ENCODE peak calls at places on chromosomes 11 and 22, in six cellular contexts. V is HCT116, P is GM23338, Z is GM12878, A is upper lobe of left lung, Q is HepG2. S is an unnamed sample.
A peak's percentile ranks its signal among the peaks of the same experiment; 100 is the strongest.

GRCh38 chr22:35116817-35117216 is 50.9 kb downstream of the ISX start:
- ATAC-seq in Z (peak; percentile 37), A (no peak), P (peak; percentile 35), V (peak; percentile 67), Q (no peak), S (no peak)

GRCh38 chr11:4826425-4826824 is 5.3 kb downstream of the OR51F2 start:
- ATAC-seq in A (no peak), Q (no peak), V (no peak), P (peak; percentile 57), Z (no peak), S (peak; percentile 51)

GRCh38 chr11:13928566-13929251 is 33.8 kb upstream of the SPON1 start:
- ATAC-seq in A (no peak), Z (no peak), P (no peak), V (peak; percentile 46), Q (no peak), S (no peak)

GRCh38 chr11:64876835-64877341 is 1.5 kb downstream of the EHD1 start:
- ATAC-seq in P (no peak), V (peak; percentile 16), A (peak; percentile 78), Q (peak; percentile 42), Z (no peak), S (no peak)

GRCh38 chr11:111938687-111939160 is 1.6 kb downstream of the DIXDC1 start:
- ATAC-seq in V (no peak), A (no peak), Q (peak; percentile 41), P (peak; percentile 18), Z (peak; percentile 93), S (peak; percentile 28)

GRCh38 chr22:40276877-40277823 is 69.2 kb upstream of the ADSL start:
- ATAC-seq in P (no peak), Z (no peak), A (no peak), Q (no peak), V (no peak), S (peak; percentile 55)

GRCh38 chr22:37560682-37561208 is 465 bp downstream of the CDC42EP1 start:
- ATAC-seq in A (no peak), V (peak; percentile 7), Q (peak; percentile 2), P (peak; percentile 2), Z (no peak), S (peak; percentile 34)

GRCh38 chr11:109089144-109089543 is 332.8 kb upstream of the C11orf87 start:
- ATAC-seq in P (no peak), A (no peak), Z (no peak), V (no peak), Q (no peak), S (no peak)

GRCh38 chr11:114058026-114058706 is 1.3 kb upstream of the ZBTB16 start:
- ATAC-seq in A (peak; percentile 75), Q (no peak), P (peak; percentile 21), Z (no peak), V (no peak), S (no peak)

GRCh38 chr11:65430406-65431217 is 8.0 kb downstream of the NEAT1 start:
- ATAC-seq in Z (peak; percentile 11), V (no peak), P (no peak), A (no peak), Q (peak; percentile 1), S (peak; percentile 3)

GRCh38 chr22:31584804-31585160 is 77.2 kb downstream of the PISD start:
- ATAC-seq in A (no peak), Z (no peak), P (no peak), V (no peak), Q (no peak), S (no peak)

GRCh38 chr11:16125796-16126195 is 230.6 kb downstream of the SOX6 start:
- ATAC-seq in A (no peak), Q (no peak), P (no peak), Z (no peak), V (no peak), S (no peak)

GRCh38 chr11:126113515-126113957 is 50.9 kb upstream of the CDON start:
- ATAC-seq in A (peak; percentile 91), Q (peak; percentile 58), V (peak; percentile 88), Z (no peak), P (peak; percentile 34), S (peak; percentile 90)

GRCh38 chr11:108786281-108786990 is 121.6 kb downstream of the DDX10 start:
- ATAC-seq in Z (no peak), Q (no peak), A (no peak), P (no peak), V (no peak), S (no peak)

GRCh38 chr11:111937461-111937769 is 272 bp downstream of the DIXDC1 start:
- ATAC-seq in V (peak; percentile 57), Q (peak; percentile 26), P (no peak), A (no peak), Z (no peak), S (no peak)

GRCh38 chr11:1197431-1197885 is 25.4 kb upstream of the MUC5B start:
- ATAC-seq in V (no peak), P (peak; percentile 14), Z (no peak), A (no peak), Q (no peak), S (no peak)

GRCh38 chr11:8098361-8098760 is 17.4 kb downstream of the TUB start:
- ATAC-seq in Q (no peak), Z (no peak), V (no peak), P (no peak), A (no peak), S (no peak)

GRCh38 chr11:65316311-65316978 is 1.8 kb downstream of the CDC42EP2 start:
- ATAC-seq in P (no peak), V (no peak), Q (no peak), A (peak; percentile 1), Z (no peak), S (peak; percentile 47)

GRCh38 chr11:57819272-57819979 is 57.8 kb downstream of the CTNND1 start:
- ATAC-seq in Z (no peak), P (no peak), Q (no peak), A (no peak), V (no peak), S (no peak)

GRCh38 chr11:69487849-69488542 is 6.5 kb downstream of the LINC01488 start:
- ATAC-seq in P (no peak), Z (no peak), Q (no peak), A (no peak), V (no peak), S (no peak)

GRCh38 chr11:66479741-66480115 is 506 bp upstream of the DPP3 start:
- ATAC-seq in A (peak; percentile 45), V (peak; percentile 65), Q (peak; percentile 55), P (peak; percentile 56), Z (peak; percentile 10), S (peak; percentile 54)

GRCh38 chr11:70594031-70594430 is 195.7 kb downstream of the CTTN start:
- ATAC-seq in V (no peak), Q (no peak), A (no peak), Z (no peak), P (no peak), S (no peak)

GRCh38 chr11:128568166-128568778 is 19.1 kb downstream of the ETS1 start:
- ATAC-seq in V (no peak), P (peak; percentile 53), Q (no peak), Z (peak; percentile 23), A (peak; percentile 64), S (peak; percentile 39)

GRCh38 chr22:33842421-33843094 is 77.7 kb downstream of the LARGE1 start:
- ATAC-seq in A (no peak), Z (no peak), P (no peak), Q (no peak), V (no peak), S (no peak)
- TF ChIP-seq POLR2AphosphoS5 in A (no peak), Z (peak; percentile 42), P (no peak), Q (no peak), V (no peak), S (no peak)

GRCh38 chr22:19488884-19489843 is 9.4 kb downstream of the CDC45 start:
- ATAC-seq in P (no peak), Q (no peak), Z (peak; percentile 25), A (no peak), V (peak; percentile 63), S (no peak)
- TF ChIP-seq CTCF in P (no peak), Q (no peak), Z (no peak), A (no peak), V (no peak), S (no peak)

GRCh38 chr11:85787809-85788805 is 22.8 kb downstream of the SYTL2 start:
- ATAC-seq in V (no peak), Z (peak; percentile 55), Q (peak; percentile 75), P (no peak), A (no peak), S (no peak)

GRCh38 chr11:85784480-85784879 is 26.5 kb downstream of the SYTL2 start:
- ATAC-seq in Q (no peak), V (no peak), A (no peak), P (no peak), Z (no peak), S (no peak)

GRCh38 chr11:85787168-85787567 is 23.8 kb downstream of the SYTL2 start:
- ATAC-seq in Z (no peak), A (no peak), P (no peak), Q (no peak), V (no peak), S (no peak)

GRCh38 chr11:85783758-85784157 is 27.2 kb downstream of the SYTL2 start:
- ATAC-seq in A (no peak), Z (no peak), P (no peak), V (no peak), Q (no peak), S (no peak)

DNA sequence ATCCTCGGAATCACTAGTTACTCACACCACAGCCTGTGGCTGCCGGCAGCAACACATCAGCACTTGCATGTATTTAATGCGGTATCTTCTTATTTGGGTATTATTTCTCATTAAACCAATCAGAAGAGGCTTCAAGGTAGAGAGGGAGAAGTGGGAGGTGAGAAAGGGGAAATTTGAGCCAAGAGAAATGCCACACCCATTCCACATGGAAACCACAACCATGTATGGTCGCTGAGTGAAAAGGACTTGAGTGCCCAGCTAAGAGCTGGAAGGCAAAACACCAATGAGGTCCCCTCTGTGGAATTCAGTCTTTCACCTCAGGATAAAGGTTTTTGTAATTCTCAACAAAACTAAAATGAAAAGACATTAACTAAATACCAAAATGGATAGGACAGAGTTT is 26.0 kb downstream of the SYTL2 start:
- ATAC-seq in P (peak; percentile 68), Z (no peak), A (no peak), Q (no peak), V (peak; percentile 30), S (no peak)
- H3K4me1 ChIP-seq in P (no peaks in the 10 kb centered on the region), Z (no peaks in the 10 kb centered on the region), A (no peaks in the 10 kb centered on the region), Q (peaks cover 12% of the 10 kb centered on the region), V (no peaks in the 10 kb centered on the region), S (no peaks in the 10 kb centered on the region)

DNA sequence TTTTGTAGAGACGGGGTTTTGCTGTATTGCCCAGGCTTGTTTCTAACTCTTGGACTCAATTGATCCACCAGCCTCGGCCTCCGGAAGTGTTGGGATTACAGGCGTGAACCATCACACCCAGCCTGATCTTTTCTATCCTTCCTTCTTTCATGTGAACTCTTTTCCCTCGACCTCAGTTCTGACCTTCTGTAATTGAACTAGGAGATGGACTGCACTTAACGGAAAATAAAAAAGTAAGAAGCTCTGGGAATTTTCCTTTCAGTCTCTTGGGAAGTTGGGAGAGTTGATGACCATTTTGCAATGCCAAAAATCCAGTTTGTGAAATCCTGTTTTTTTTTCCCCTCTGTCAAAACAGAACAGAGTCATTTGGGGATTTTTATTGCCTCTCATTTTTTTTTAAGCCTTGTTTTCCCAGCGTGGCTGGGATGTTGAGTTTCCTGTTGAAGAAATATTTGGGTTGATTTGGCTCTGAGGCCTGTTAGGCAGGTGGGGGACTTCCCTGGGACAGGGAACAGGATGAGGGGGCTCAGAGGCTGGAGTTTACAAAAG is 26.9 kb upstream of the CYB5R3 start:
- ATAC-seq in V (no peak), A (no peak), P (no peak), Z (no peak), Q (peak; percentile 57), S (peak; percentile 60)
- TF ChIP-seq POLR2AphosphoS5 in V (no peak), A (no peak), P (no peak), Z (no peak), Q (no peak), S (peak; percentile 41)

S was measured in gastroesophageal sphincter.